ENCODE peak calls at places on chromosomes 7 and 10, in seven cellular contexts. K is fibroblast of pulmonary artery; X is right lobe of liver; E is CD4-positive, alpha-beta T cell; Z is thoracic aorta; U is spleen; R is lower leg skin. W is an unnamed sample.

GRCh38 chr10:34407227-34407626 is 407.9 kb downstream of the PARD3 start:
- DNase-seq in K (peak), X (peak), E (no peak), Z (no peak), U (no peak), R (no peak), W (no peak)

GRCh38 chr7:157668221-157668883 is 331.5 kb downstream of the DNAJB6 start:
- DNase-seq in K (no peak), X (no peak), E (no peak), Z (no peak), U (peak), R (no peak), W (no peak)

GRCh38 chr7:26688388-26688787 is 176.0 kb downstream of the SKAP2 start:
- DNase-seq in K (no peak), X (no peak), E (no peak), Z (no peak), U (no peak), R (no peak), W (no peak)

GRCh38 chr7:74606909-74607255 is 50.6 kb upstream of the GTF2I start:
- DNase-seq in K (no peak), X (no peak), E (no peak), Z (no peak), U (no peak), R (no peak), W (no peak)

GRCh38 chr7:35792472-35793224 is 8.2 kb upstream of the SEPTIN7 start:
- DNase-seq in K (peak), X (no peak), E (no peak), Z (no peak), U (no peak), R (no peak), W (no peak)

GRCh38 chr7:157434701-157435100 is 97.9 kb downstream of the DNAJB6 start:
- DNase-seq in K (no peak), X (no peak), E (no peak), Z (no peak), U (no peak), R (no peak), W (no peak)

GRCh38 chr7:51446356-51446755 is 129.7 kb upstream of the COBL start:
- DNase-seq in K (no peak), X (no peak), E (no peak), Z (no peak), U (no peak), R (no peak), W (no peak)

GRCh38 chr10:31697271-31698168 is 231.1 kb downstream of the ARHGAP12 start:
- DNase-seq in K (peak), X (peak), E (no peak), Z (peak), U (peak), R (peak), W (no peak)

GRCh38 chr7:101179780-101180755 is at the start of gene NAT16:
- DNase-seq in K (no peak), X (no peak), E (no peak), Z (no peak), U (no peak), R (no peak), W (no peak)

GRCh38 chr10:22992075-22992474 is 64.2 kb downstream of the ARMC3 start:
- DNase-seq in K (no peak), X (no peak), E (no peak), Z (no peak), U (no peak), R (no peak), W (peak)

GRCh38 chr7:152442330-152442835 is 6.6 kb upstream of the KMT2C start:
- DNase-seq in K (no peak), X (no peak), E (no peak), Z (no peak), U (no peak), R (no peak), W (no peak)

GRCh38 chr10:54843932-54844331 is 42.9 kb upstream of the PCDH15 start:
- DNase-seq in K (no peak), X (no peak), E (no peak), Z (no peak), U (no peak), R (no peak), W (no peak)

GRCh38 chr7:82700739-82701138 is 257.2 kb upstream of the CACNA2D1 start:
- DNase-seq in K (no peak), X (no peak), E (no peak), Z (no peak), U (no peak), R (no peak), W (no peak)

GRCh38 chr7:37491919-37492694 is 43.4 kb upstream of the ELMO1 start:
- DNase-seq in K (no peak), X (no peak), E (no peak), Z (no peak), U (no peak), R (no peak), W (no peak)

GRCh38 chr10:71038234-71038633 is 149.9 kb upstream of the PCBD1 start:
- DNase-seq in K (no peak), X (no peak), E (no peak), Z (no peak), U (peak), R (no peak), W (no peak)

GRCh38 chr10:64731016-64731415 is 1209.8 kb downstream of the REEP3 start:
- DNase-seq in K (no peak), X (no peak), E (no peak), Z (no peak), U (no peak), R (no peak), W (no peak)

GRCh38 chr7:20085086-20085485 is 132.1 kb downstream of the MACC1 start:
- DNase-seq in K (peak), X (no peak), E (no peak), Z (no peak), U (no peak), R (no peak), W (no peak)

GRCh38 chr10:32616438-32616837 is 170.5 kb downstream of the CCDC7 start:
- DNase-seq in K (no peak), X (no peak), E (no peak), Z (no peak), U (no peak), R (no peak), W (no peak)

GRCh38 chr7:3070908-3071307 is 27.2 kb upstream of the CARD11 start:
- DNase-seq in K (no peak), X (no peak), E (no peak), Z (no peak), U (no peak), R (no peak), W (no peak)

GRCh38 chr7:47211467-47212121 is 370.3 kb downstream of the TNS3 start:
- DNase-seq in K (no peak), X (no peak), E (no peak), Z (no peak), U (no peak), R (no peak), W (no peak)

GRCh38 chr7:134943785-134944400 is 42.4 kb upstream of the AGBL3 start:
- DNase-seq in K (peak), X (no peak), E (no peak), Z (no peak), U (no peak), R (no peak), W (no peak)

GRCh38 chr10:46787321-46787615 is 124.0 kb upstream of the PTPN20 start:
- DNase-seq in K (peak), X (no peak), E (no peak), Z (no peak), U (no peak), R (peak), W (peak)

GRCh38 chr7:155398944-155399343 is 59.0 kb upstream of the EN2 start:
- DNase-seq in K (no peak), X (no peak), E (no peak), Z (no peak), U (peak), R (no peak), W (peak)

GRCh38 chr10:110876788-110877187 is 5.1 kb downstream of the PDCD4 start:
- DNase-seq in K (no peak), X (no peak), E (no peak), Z (no peak), U (no peak), R (no peak), W (no peak)

GRCh38 chr7:16791895-16792294 is 12.9 kb downstream of the AGR2 start:
- DNase-seq in K (no peak), X (no peak), E (no peak), Z (no peak), U (no peak), R (no peak), W (no peak)

GRCh38 chr10:787933-788651 is 98.6 kb upstream of the DIP2C start:
- DNase-seq in K (peak), X (peak), E (no peak), Z (no peak), U (peak), R (no peak), W (no peak)

GRCh38 chr7:68311958-68312357 is 1286.3 kb upstream of the AUTS2 start:
- DNase-seq in K (no peak), X (no peak), E (no peak), Z (no peak), U (no peak), R (no peak), W (no peak)

GRCh38 chr7:33215992-33216391 is 86.6 kb downstream of the BBS9 start:
- DNase-seq in K (no peak), X (no peak), E (no peak), Z (no peak), U (no peak), R (no peak), W (no peak)

GRCh38 chr7:17099083-17099973 is 199.1 kb upstream of the AHR start:
- DNase-seq in K (peak), X (peak), E (no peak), Z (no peak), U (no peak), R (peak), W (no peak)

GRCh38 chr10:17386616-17387075 is 67.7 kb downstream of the ST8SIA6 start:
- DNase-seq in K (peak), X (no peak), E (no peak), Z (no peak), U (no peak), R (no peak), W (no peak)

GRCh38 chr7:154953006-154953684 is 49.8 kb downstream of the PAXIP1 start:
- DNase-seq in K (peak), X (no peak), E (peak), Z (no peak), U (peak), R (peak), W (peak)

GRCh38 chr10:24866615-24867583 is 85.5 kb downstream of the PRTFDC1 start:
- DNase-seq in K (peak), X (no peak), E (no peak), Z (no peak), U (no peak), R (peak), W (no peak)

GRCh38 chr10:110141185-110141584 is 66.2 kb upstream of the MXI1 start:
- DNase-seq in K (peak), X (no peak), E (no peak), Z (no peak), U (no peak), R (no peak), W (no peak)

GRCh38 chr10:69146756-69147155 is 22.8 kb downstream of the VPS26A start:
- DNase-seq in K (no peak), X (no peak), E (no peak), Z (no peak), U (no peak), R (no peak), W (no peak)

GRCh38 chr10:31426425-31426824 is 107.4 kb downstream of the ZEB1 start:
- DNase-seq in K (peak), X (no peak), E (no peak), Z (no peak), U (no peak), R (no peak), W (no peak)

GRCh38 chr10:114987995-114988394 is 50.0 kb downstream of the TRUB1 start:
- DNase-seq in K (peak), X (no peak), E (no peak), Z (no peak), U (no peak), R (no peak), W (no peak)

GRCh38 chr7:46802460-46802972 is 779.4 kb downstream of the TNS3 start:
- DNase-seq in K (no peak), X (no peak), E (no peak), Z (no peak), U (no peak), R (no peak), W (no peak)

GRCh38 chr7:129401228-129401967 is 32.8 kb upstream of the STRIP2 start:
- DNase-seq in K (peak), X (no peak), E (no peak), Z (no peak), U (no peak), R (no peak), W (no peak)

GRCh38 chr10:84140036-84140379 is 699 bp downstream of the GHITM start:
- DNase-seq in K (peak), X (peak), E (no peak), Z (no peak), U (peak), R (no peak), W (peak)

DNA sequence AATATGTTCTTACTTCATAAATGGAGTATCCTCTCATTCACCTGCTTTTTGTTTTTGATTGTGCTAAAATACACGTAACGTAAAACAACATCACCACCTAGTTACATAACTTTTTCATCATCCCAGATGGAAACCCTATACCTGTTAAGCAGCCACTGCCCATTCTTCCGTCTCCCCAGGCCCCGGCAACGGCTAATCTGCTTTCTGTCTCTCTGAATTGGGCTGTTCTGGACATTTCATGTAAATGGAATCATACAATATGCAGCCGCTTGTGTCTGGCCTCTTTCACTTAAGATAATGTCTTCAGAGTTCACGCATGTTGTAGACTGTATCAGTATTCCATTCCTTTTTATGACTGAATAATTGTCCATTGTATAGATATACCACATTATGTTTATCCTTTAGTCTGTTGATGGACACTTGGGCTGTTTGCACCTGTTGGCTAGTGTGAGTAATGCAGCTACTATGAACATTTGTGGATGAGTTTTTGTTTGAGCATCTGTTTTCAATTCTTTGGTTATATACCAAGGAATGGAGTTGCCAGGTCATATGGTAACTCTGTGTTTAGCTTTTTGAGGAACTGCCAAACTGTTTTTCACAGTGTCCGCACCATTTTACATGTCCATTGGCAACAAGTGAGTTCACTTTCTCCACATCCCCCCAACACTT is 14.1 kb upstream of the SUN1 start:
- DNase-seq in K (peak), X (no peak), E (no peak), Z (no peak), U (peak), R (no peak), W (peak)
- TF ChIP-seq CTCF in K (peak), X (peak), E (peak), Z (peak), U (no peak), R (no peak), W (peak)

DNA sequence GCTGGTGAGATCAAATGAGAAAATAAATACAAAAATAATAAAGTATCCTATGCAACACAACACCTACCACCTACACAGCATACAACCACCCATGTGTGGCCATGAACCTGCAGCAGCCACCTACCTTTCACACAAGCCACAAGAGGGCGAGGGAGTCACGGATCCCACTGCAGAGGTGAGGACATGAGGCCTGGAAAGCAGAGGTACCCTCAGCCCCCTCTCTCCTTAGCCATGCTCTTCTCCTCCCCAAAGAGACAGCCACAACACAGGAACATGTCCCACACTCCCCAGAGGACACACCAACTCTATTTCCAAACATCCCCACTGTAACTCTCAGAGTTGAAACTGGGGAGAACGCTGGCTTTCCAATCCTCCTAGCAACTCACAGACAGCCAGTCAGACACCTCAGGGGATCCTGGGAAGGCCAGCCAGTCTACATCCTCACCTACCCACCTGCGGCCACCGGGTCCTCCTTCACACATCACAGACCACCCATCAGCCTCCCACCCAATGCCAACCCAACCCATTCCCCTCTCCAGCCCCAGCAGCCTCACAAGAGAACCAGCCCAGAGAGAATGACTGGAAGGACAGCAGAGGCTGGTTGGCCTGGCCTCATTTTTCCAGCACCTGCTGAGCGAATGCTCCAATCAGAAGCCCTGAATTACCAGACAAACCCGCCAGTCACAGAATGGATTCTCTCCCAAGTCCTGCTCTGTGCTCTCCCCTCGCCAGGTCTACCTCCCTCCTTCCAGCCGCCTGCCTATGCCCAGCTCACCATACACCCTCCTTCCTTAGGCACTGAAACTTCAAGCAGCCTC is 18.4 kb downstream of the DLG5 start:
- DNase-seq in K (no peak), X (no peak), E (no peak), Z (no peak), U (no peak), R (no peak), W (peak)
- TF ChIP-seq CTCF in K (peak), X (peak), E (no peak), Z (no peak), U (no peak), R (no peak), W (no peak)

GRCh38 chr10:132558516-132559413 is 21.2 kb downstream of the INPP5A start:
- DNase-seq in K (no peak), X (peak), E (no peak), Z (no peak), U (peak), R (no peak), W (no peak)

GRCh38 chr10:132555648-132556575 is 18.3 kb downstream of the INPP5A start:
- DNase-seq in K (no peak), X (peak), E (no peak), Z (no peak), U (peak), R (no peak), W (no peak)

GRCh38 chr10:132557696-132558515 is 20.3 kb downstream of the INPP5A start:
- DNase-seq in K (no peak), X (peak), E (no peak), Z (no peak), U (peak), R (no peak), W (no peak)

GRCh38 chr10:132554991-132555647 is 17.5 kb downstream of the INPP5A start:
- DNase-seq in K (no peak), X (peak), E (peak), Z (no peak), U (peak), R (no peak), W (peak)

DNA sequence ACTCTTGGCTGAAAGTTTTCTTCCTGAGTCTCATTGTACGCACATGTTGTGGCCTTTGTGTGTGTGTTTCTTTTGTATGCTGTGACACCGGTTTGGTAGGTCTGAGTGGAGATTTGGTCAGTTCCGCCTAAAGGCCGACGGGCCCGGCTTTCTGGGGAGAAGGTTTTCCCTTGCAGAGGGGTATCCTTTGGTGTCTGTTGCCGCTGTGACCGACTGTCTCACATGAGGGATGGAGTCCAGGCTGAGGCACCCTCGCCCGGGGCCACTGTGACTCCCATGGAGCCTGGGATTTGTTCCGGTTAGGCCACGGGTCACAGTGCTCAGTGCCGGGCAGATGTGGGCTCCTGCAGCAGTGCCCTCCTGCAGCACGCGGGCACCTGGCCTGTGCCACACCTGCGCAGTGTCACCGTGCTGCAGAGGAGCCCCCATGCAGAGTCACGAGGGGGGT is 19.4 kb downstream of the INPP5A start:
- DNase-seq in K (no peak), X (no peak), E (no peak), Z (no peak), U (no peak), R (no peak), W (no peak)
- TF ChIP-seq CTCF in K (no peak), X (no peak), E (no peak), Z (no peak), U (no peak), R (no peak), W (no peak)

GRCh38 chr10:79386637-79387465 is 39.6 kb downstream of the PPIF start:
- DNase-seq in K (no peak), X (peak), E (no peak), Z (peak), U (peak), R (peak), W (no peak)

GRCh38 chr10:79385392-79385795 is 38.1 kb downstream of the PPIF start:
- DNase-seq in K (no peak), X (no peak), E (no peak), Z (no peak), U (peak), R (no peak), W (no peak)

GRCh38 chr10:79384773-79385391 is 37.6 kb downstream of the PPIF start:
- DNase-seq in K (no peak), X (peak), E (no peak), Z (no peak), U (peak), R (no peak), W (no peak)

GRCh38 chr10:79387466-79387973 is 40.3 kb downstream of the PPIF start:
- DNase-seq in K (no peak), X (no peak), E (no peak), Z (no peak), U (peak), R (no peak), W (no peak)

GRCh38 chr10:79385804-79386531 is 38.7 kb downstream of the PPIF start:
- DNase-seq in K (no peak), X (peak), E (no peak), Z (no peak), U (peak), R (no peak), W (no peak)
- TF ChIP-seq CTCF in K (no peak), X (peak), E (no peak), Z (no peak), U (no peak), R (no peak), W (no peak)

GRCh38 chr10:97898429-97898828 is 48.8 kb downstream of the GOLGA7B start:
- DNase-seq in K (peak), X (no peak), E (no peak), Z (no peak), U (no peak), R (no peak), W (no peak)
- TF ChIP-seq CTCF in K (no peak), X (no peak), E (no peak), Z (no peak), U (no peak), R (no peak), W (no peak)

DNA sequence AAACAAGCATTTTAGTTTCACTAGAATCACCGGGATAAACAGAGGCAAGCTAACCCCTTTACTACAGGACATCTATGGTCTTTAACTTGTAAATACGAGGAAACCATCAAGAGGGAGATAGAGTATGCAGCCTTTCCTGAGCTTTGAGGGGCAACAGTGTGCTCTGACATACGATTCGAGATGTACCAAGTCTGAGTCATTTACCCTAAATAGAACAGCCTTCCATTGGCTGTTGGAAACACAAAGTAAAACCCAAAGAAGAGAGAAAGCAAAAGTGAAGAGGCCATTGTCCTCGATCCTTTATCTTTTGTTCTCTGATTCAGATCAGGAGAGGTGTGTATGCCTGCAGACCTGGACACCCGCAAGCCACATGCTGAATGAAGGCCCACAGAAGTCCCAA is 289.5 kb downstream of the KCNMA1 start:
- DNase-seq in K (no peak), X (no peak), E (no peak), Z (no peak), U (no peak), R (no peak), W (no peak)
- TF ChIP-seq CTCF in K (no peak), X (no peak), E (no peak), Z (no peak), U (no peak), R (no peak), W (no peak)

W was measured in activated CD8-positive, alpha-beta T cell treated with anti-CD3 and anti-CD28 coated beads for 36 hours.